ENCODE peak calls at places on chromosomes 6 and 20, in six cellular contexts. U is endothelial cell of umbilical vein, I is H1, N is A549, O is K562, H is HCT116. E is an unnamed sample.

GRCh38 chr20:37575884-37576283 is 48.2 kb upstream of the BLCAP start:
- DNase-seq in U (no peak), I (no peak), N (no peak), O (no peak), H (no peak), E (peak)

GRCh38 chr20:46400253-46400652 is 6.2 kb downstream of the ELMO2 start:
- DNase-seq in U (peak), I (no peak), N (no peak), O (no peak), H (no peak), E (peak)

GRCh38 chr6:134446228-134446848 is 128.4 kb upstream of the SGK1 start:
- DNase-seq in U (no peak), I (no peak), N (no peak), O (no peak), H (no peak), E (no peak)

GRCh38 chr6:165961236-165961751 is 206.4 kb downstream of the TBXT start:
- DNase-seq in U (no peak), I (no peak), N (no peak), O (no peak), H (no peak), E (no peak)

GRCh38 chr6:107730106-107730505 is 94.0 kb downstream of the SCML4 start:
- DNase-seq in U (no peak), I (no peak), N (no peak), O (no peak), H (no peak), E (no peak)

GRCh38 chr6:37243131-37243815 is 14.3 kb upstream of the TBC1D22B start:
- DNase-seq in U (no peak), I (no peak), N (no peak), O (no peak), H (no peak), E (no peak)

GRCh38 chr6:43746613-43747101 is 23.4 kb upstream of the VEGFA start:
- DNase-seq in U (no peak), I (no peak), N (no peak), O (no peak), H (no peak), E (no peak)

GRCh38 chr6:76162811-76163210 is 90.3 kb upstream of the IMPG1 start:
- DNase-seq in U (no peak), I (no peak), N (no peak), O (no peak), H (no peak), E (no peak)

GRCh38 chr6:33991610-33992009 is 154.3 kb downstream of the GRM4 start:
- DNase-seq in U (no peak), I (no peak), N (no peak), O (no peak), H (no peak), E (no peak)

GRCh38 chr20:7748624-7749023 is 191.6 kb downstream of the HAO1 start:
- DNase-seq in U (no peak), I (no peak), N (no peak), O (no peak), H (no peak), E (no peak)

GRCh38 chr6:75932067-75932466 is 140.4 kb downstream of the IMPG1 start:
- DNase-seq in U (peak), I (no peak), N (no peak), O (peak), H (peak), E (peak)

GRCh38 chr6:11009353-11009752 is 34.8 kb downstream of the ELOVL2 start:
- DNase-seq in U (no peak), I (no peak), N (no peak), O (no peak), H (peak), E (no peak)

GRCh38 chr6:165766457-165766856 is 103.4 kb upstream of the PDE10A start:
- DNase-seq in U (peak), I (no peak), N (no peak), O (no peak), H (no peak), E (no peak)

GRCh38 chr20:51661609-51662178 is 106.5 kb downstream of the ATP9A start:
- DNase-seq in U (peak), I (no peak), N (peak), O (no peak), H (peak), E (no peak)

GRCh38 chr6:44495036-44495901 is 107.8 kb downstream of the CDC5L start:
- DNase-seq in U (no peak), I (no peak), N (no peak), O (no peak), H (no peak), E (no peak)

GRCh38 chr6:1599469-1599868 is 10.2 kb upstream of the FOXC1 start:
- DNase-seq in U (no peak), I (no peak), N (no peak), O (no peak), H (no peak), E (no peak)

GRCh38 chr6:51090343-51090742 is 271.7 kb downstream of the TFAP2B start:
- DNase-seq in U (no peak), I (no peak), N (no peak), O (no peak), H (no peak), E (no peak)

GRCh38 chr6:36678488-36679042 is at the start of gene CDKN1A:
- DNase-seq in U (peak), I (no peak), N (peak), O (peak), H (peak), E (peak)

GRCh38 chr20:42093041-42093440 is 474.9 kb upstream of the CHD6 start:
- DNase-seq in U (no peak), I (no peak), N (no peak), O (no peak), H (no peak), E (no peak)

GRCh38 chr6:89792881-89793280 is 26.7 kb downstream of the MDN1 start:
- DNase-seq in U (peak), I (no peak), N (peak), O (peak), H (peak), E (peak)

GRCh38 chr6:33885121-33886057 is 81.6 kb upstream of the MLN start:
- DNase-seq in U (peak), I (no peak), N (peak), O (no peak), H (peak), E (peak)

DNA sequence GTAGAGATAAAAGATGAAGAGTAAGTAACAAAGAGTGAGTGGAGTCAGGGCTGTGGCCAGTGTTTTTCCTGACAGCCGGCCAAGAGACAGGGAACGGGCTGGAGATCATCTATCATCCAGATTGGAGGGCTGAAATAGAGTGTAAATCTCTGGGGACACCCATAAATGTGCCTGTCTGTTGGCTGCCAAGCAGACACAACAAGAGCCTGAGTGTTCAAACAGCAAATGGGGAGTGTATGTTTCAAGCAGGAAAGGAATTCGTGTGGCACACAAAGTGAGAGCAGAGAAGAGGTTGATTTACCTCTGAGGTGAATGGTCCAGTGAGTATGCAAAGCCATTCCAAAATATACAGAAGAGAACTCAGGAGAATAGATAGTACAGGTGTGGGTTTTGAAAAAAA is 326.5 kb upstream of the KHDRBS2 start:
- DNase-seq in U (no peak), I (no peak), N (no peak), O (no peak), H (no peak), E (no peak)
- TF ChIP-seq MAX in U (no peak), I (no peak), N (no peak), O (no peak), H (no peak), E (no peak)

GRCh38 chr20:60478533-60478932 is 520.3 kb downstream of the CDH26 start:
- DNase-seq in U (no peak), I (no peak), N (no peak), O (no peak), H (no peak), E (no peak)

GRCh38 chr20:60481742-60482133 is 523.5 kb downstream of the CDH26 start:
- DNase-seq in U (no peak), I (no peak), N (no peak), O (no peak), H (no peak), E (no peak)

GRCh38 chr20:60474385-60474910 is 516.2 kb downstream of the CDH26 start:
- DNase-seq in U (no peak), I (no peak), N (no peak), O (no peak), H (no peak), E (no peak)

GRCh38 chr20:60481051-60481741 is 523.0 kb downstream of the CDH26 start:
- DNase-seq in U (no peak), I (no peak), N (no peak), O (no peak), H (no peak), E (no peak)

DNA sequence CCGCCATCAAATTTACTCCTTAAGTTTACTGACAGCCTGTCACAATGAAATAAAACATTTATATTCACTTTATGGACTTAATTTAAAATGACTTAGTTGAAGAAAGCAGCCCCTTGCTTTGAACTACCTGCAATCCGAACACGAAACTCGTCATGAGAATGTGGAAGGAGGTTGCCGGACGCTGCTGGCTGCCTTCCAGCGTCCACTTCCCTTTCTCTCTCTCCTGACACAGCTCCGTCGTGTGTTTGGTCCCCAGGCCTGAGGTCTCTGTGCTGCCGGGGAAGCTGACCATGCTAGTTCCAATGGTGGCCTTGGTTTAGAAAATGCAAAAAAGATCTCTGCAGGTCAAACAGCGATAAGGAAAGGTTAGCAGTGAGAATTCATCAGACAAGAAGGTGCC is 519.7 kb downstream of the CDH26 start:
- DNase-seq in U (no peak), I (no peak), N (no peak), O (no peak), H (no peak), E (peak)
- H3K4me3 ChIP-seq in U (no peak), I (no peak), N (no peak), O (no peak), H (no peak), E (no peak)

DNA sequence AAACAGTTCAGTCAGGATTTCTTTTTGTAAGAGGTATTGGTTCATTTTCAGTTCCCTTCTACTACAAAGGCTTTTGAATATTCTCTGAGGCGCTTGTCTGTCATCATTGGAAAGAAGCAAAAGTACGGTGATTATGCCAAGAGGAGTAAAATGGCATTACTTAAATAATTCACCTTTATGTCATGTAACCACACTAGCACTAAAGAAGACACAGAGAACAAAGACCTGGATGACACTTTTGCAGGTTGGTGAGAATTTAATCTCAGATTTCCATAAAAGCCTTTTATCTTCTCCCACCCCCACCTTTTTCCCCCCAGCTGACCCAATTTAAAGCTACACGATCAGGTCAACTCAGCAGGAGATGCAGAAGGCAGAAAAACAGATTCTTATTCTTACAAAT is 451.8 kb downstream of the HACE1 start:
- DNase-seq in U (no peak), I (no peak), N (no peak), O (no peak), H (no peak), E (no peak)
- TF ChIP-seq MAX in U (no peak), I (no peak), N (no peak), O (no peak), H (no peak), E (no peak)

DNA sequence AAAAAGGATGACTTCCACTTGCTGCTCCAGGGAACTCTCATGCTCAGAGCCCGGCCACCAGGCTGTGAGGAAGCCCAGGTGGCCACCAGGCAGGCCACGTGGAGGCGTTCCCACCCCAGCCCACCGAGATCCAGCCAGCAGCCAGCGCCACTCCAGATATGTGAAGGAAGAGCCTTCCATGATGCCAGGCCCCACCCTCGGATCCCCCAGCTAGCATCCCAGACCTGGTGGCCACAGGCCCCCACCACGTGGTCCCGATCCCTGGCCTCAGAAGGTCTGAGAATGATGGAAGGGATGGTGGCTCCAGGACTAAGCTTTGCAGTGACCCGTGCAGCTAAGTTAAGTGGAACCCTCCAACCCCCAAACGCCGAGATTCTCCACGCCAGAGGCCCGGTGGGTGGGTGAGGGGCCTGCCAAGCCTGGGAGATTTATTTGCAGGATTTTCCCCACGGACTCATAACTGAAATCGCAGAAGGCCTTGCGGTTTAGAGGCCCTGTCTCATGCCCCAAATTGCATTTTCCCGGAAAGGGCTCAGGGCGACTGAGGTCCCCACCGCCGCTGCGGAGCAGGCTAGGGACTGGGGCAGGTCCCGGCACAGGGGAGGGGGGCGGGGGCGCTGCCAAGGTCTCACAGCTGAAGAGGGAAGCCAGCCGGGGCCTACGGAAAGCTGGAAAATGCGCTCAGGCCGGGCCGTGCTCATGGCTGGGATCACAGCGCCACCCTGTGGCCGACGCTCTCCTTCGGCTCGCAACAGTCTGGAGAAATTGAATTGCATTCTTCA is 31.1 kb upstream of the CST7 start:
- DNase-seq in U (peak), I (peak), N (peak), O (peak), H (peak), E (peak)
- H3K4me3 ChIP-seq in U (no peak), I (no peak), N (no peak), O (no peak), H (no peak), E (no peak)

GRCh38 chr20:57484772-57485171 is 40.2 kb downstream of the CTCFL start:
- DNase-seq in U (no peak), I (no peak), N (no peak), O (no peak), H (no peak), E (no peak)

GRCh38 chr20:57482796-57483195 is 42.1 kb downstream of the CTCFL start:
- DNase-seq in U (no peak), I (no peak), N (no peak), O (no peak), H (no peak), E (no peak)

GRCh38 chr20:57483287-57484050 is 41.5 kb downstream of the CTCFL start:
- DNase-seq in U (no peak), I (no peak), N (no peak), O (no peak), H (no peak), E (no peak)

GRCh38 chr20:57482148-57482547 is 42.8 kb downstream of the CTCFL start:
- DNase-seq in U (no peak), I (no peak), N (no peak), O (no peak), H (no peak), E (peak)

DNA sequence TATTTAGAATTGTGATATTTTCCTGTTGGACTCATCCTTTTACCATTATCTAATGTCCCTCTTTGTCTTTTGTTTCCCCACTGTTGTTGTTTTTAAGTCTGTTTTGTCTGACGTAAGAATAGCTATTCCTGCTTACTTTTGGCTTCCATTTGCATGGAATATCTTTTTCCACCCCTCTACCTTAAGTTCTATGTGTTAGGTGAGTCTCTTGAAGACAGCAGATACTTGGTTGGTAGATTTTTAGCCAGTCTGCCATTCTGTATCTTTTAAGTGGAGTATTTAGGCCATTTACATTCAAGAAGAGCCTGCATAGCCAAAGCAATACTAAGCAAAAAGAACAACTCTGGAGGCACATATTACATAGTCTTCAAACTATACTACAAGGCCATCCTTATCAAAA is 39.2 kb downstream of the CTCFL start:
- DNase-seq in U (no peak), I (no peak), N (no peak), O (no peak), H (no peak), E (no peak)
- TF ChIP-seq MAX in U (no peak), I (no peak), N (no peak), O (no peak), H (no peak), E (no peak)

E was measured in NB4.